ENCODE peak calls at places on chromosomes 3 and 15, in five cellular contexts. E is pancreas, K is esophagus muscularis mucosa, I is IMR-90, U is lung. T is an unnamed sample. For H3K4me1, the result is how much of the 10 kb centered on the place peaks cover.

GRCh38 chr15:101499863-101500713 is 10.6 kb upstream of the PCSK6 start:
- DNase-seq in K (peak), E (peak), U (no peak), I (no peak), T (no peak)

GRCh38 chr3:193815246-193816027 is 222.4 kb downstream of the OPA1 start:
- DNase-seq in E (no peak), I (no peak), U (no peak), K (no peak), T (no peak)

GRCh38 chr3:172159962-172160538 is 120.7 kb downstream of the FNDC3B start:
- DNase-seq in U (peak), K (no peak), I (no peak), E (no peak), T (no peak)

GRCh38 chr3:40925228-40925627 is 274.1 kb upstream of the CTNNB1 start:
- DNase-seq in U (no peak), I (no peak), E (no peak), K (no peak), T (no peak)

GRCh38 chr3:181941250-181941649 is 229.5 kb downstream of the SOX2 start:
- DNase-seq in I (no peak), K (no peak), E (no peak), U (no peak), T (no peak)

GRCh38 chr3:9194509-9195184 is 54.8 kb downstream of the SRGAP3 start:
- DNase-seq in E (no peak), I (no peak), U (no peak), K (no peak), T (no peak)

GRCh38 chr3:29554584-29554983 is 273.7 kb downstream of the RBMS3 start:
- DNase-seq in E (no peak), I (no peak), U (no peak), K (no peak), T (no peak)

GRCh38 chr15:42726114-42726513 is 10.8 kb downstream of the CDAN1 start:
- DNase-seq in E (no peak), U (no peak), I (no peak), K (no peak), T (no peak)

DNA sequence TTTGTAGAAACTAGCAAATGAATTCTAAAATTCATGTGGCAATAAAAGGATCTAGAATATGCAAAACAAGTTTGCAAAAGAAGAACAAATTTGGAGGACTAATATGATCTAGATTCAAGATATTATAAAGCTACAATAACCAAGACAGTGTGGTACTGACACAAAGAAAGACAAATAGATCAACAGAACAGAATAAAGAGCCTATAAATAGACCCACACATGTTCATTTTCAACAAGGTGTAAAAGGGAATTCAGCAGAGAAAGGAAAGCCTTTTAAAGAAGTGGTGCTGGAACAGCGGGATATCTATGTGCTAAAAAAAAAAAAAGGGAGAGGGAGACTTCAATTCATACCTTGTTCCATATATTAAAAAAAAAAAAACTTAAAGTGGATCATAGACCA is 148.9 kb downstream of the WDR76 start:
- DNase-seq in U (no peak), E (no peak), K (no peak), I (no peak), T (no peak)
- H3K4me3 ChIP-seq in U (no peak), E (no peak), K (no peak), I (no peak), T (no peak)

DNA sequence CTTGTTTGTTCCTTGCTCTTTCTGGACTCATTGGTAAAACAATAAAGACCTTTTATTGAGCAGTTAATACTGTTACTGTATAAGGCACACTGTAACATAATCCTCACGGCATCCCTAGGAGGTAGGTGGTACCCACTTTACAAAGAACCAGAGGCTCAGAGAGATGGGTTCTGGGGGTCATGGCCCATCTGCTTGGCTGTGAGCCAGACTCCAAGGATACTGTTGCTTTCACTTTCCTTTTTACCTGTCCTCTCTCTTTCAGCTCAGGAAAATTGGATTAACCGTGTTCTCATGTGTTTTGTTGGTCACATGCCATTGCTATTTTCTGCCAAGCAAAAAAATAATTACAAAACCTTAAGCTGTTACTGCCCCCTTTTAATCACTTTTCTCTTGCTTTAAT is 34.8 kb upstream of the FILIP1L start:
- DNase-seq in I (no peak), U (no peak), E (no peak), K (no peak), T (no peak)
- H3K27ac ChIP-seq in I (no peak), U (no peak), E (no peak), K (no peak), T (no peak)

GRCh38 chr3:58013099-58013498 is 4.9 kb downstream of the FLNB start:
- DNase-seq in U (no peak), K (no peak), I (no peak), E (no peak), T (no peak)
- H3K4me1 ChIP-seq in U (under half), K (half or more), I (under half), E (under half), T (under half)

GRCh38 chr3:184381261-184382224 is 1.7 kb downstream of the CHRD start:
- DNase-seq in K (no peak), I (no peak), E (peak), U (no peak), T (no peak)

GRCh38 chr3:184379375-184380209 is at the start of gene CHRD:
- DNase-seq in K (no peak), U (no peak), E (peak), I (no peak), T (no peak)

GRCh38 chr3:184382326-184383032 is 2.6 kb downstream of the CHRD start:
- DNase-seq in E (peak), I (no peak), U (no peak), K (no peak), T (no peak)

GRCh38 chr3:184380210-184380626 is 364 bp downstream of the CHRD start:
- DNase-seq in K (no peak), E (peak), U (peak), I (no peak), T (no peak)

GRCh38 chr3:184380627-184381260 is 890 bp downstream of the CHRD start:
- DNase-seq in E (peak), I (no peak), K (no peak), U (no peak), T (no peak)
- H3K4me3 ChIP-seq in E (peak), I (peak), K (peak), U (peak), T (peak)

GRCh38 chr15:92033723-92034122 is 180.2 kb downstream of the SLCO3A1 start:
- DNase-seq in E (no peak), I (no peak), K (no peak), U (no peak), T (no peak)

GRCh38 chr15:92025717-92026270 is 172.3 kb downstream of the SLCO3A1 start:
- DNase-seq in U (no peak), K (no peak), I (no peak), E (no peak), T (no peak)

GRCh38 chr15:92033319-92033718 is 179.8 kb downstream of the SLCO3A1 start:
- DNase-seq in E (no peak), I (no peak), K (no peak), U (no peak), T (no peak)

GRCh38 chr15:92029104-92029466 is 175.6 kb downstream of the SLCO3A1 start:
- DNase-seq in E (no peak), I (no peak), K (no peak), U (no peak), T (no peak)

DNA sequence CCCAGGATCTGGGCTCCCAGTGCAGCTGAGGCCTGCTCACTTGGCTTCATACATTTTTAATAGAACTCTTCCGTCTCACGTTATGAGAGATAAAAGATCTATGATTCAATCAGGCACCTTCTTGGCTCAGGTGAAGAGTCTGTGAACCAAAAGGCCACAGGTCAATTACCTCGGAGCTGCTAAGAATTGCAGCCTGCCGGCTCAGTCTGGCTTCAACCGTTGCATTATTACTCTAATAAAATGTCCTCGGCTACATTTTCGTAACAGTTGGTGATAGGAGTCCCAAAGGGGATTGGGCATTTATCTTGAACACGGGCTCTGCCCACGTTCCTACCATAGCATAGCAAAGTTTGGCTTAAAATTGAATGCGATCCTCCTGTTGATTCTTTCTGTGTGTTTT is 176.3 kb downstream of the SLCO3A1 start:
- DNase-seq in U (no peak), I (no peak), E (no peak), K (no peak), T (no peak)
- H3K27ac ChIP-seq in U (no peak), I (no peak), E (no peak), K (peak), T (no peak)

GRCh38 chr3:134407247-134407640 is 33.0 kb upstream of the AMOTL2 start:
- DNase-seq in K (no peak), E (no peak), U (no peak), I (peak), T (no peak)
- H3K4me1 ChIP-seq in K (under half), E (under half), U (under half), I (under half), T (under half)

DNA sequence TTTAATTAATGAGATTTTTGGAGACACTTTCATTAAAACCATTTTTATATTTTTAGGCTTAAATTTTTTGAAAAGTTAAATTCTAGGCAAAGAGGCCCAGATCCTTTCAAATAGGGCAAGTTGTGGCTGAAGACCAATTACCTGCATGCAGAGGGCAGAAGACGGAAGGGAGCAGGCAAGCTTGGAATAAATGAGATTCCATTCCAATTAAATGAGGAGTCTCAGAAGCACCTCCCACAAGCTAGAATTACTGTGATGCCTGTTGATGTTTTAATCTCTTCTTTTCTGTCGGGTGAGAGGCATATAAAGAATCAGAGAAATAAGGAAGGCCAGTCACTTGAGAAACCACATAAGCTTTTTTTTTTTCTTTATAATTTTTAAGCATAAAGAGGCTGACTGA is 46.8 kb downstream of the KBTBD8 start:
- DNase-seq in I (no peak), K (no peak), E (no peak), U (no peak), T (no peak)
- H3K4me3 ChIP-seq in I (no peak), K (no peak), E (no peak), U (no peak), T (no peak)

T was measured in CD4-positive, alpha-beta memory T cell.